ENCODE peak calls at places on chromosome 3, in ten cellular contexts. X is psoas muscle, O is MM.1S, Y is Peyer's patch, Z is colonic mucosa, C is left ventricle myocardium inferior, L is stomach, P is body of pancreas, Q is cardiac muscle cell, R is fibroblast of lung. I is an unnamed sample.
A peak's percentile ranks its signal among the peaks of the same experiment; 100 is the strongest.

GRCh38 chr3:106578911-106579310 is 710.1 kb upstream of the CBLB start:
- DNase-seq in X (no peak), O (no peak), Y (no peak), Z (no peak), C (no peak), L (no peak), P (no peak), Q (no peak), R (peak; percentile 18), I (no peak)

GRCh38 chr3:11288786-11289637 is 16.8 kb downstream of the ATG7 start:
- DNase-seq in X (no peak), O (no peak), Y (no peak), Z (no peak), C (no peak), L (no peak), P (no peak), Q (no peak), R (peak; percentile 94), I (no peak)

GRCh38 chr3:127697531-127698240 is 24.9 kb downstream of the ABTB1 start:
- DNase-seq in X (peak; percentile 83), O (peak; percentile 52), Y (peak; percentile 58), Z (peak; percentile 59), C (peak; percentile 88), L (peak; percentile 80), P (peak; percentile 88), Q (peak; percentile 73), R (peak; percentile 92), I (peak; percentile 25)

GRCh38 chr3:14861031-14861430 is 42.3 kb downstream of the FGD5 start:
- DNase-seq in X (no peak), O (no peak), Y (no peak), Z (no peak), C (no peak), L (no peak), P (no peak), Q (no peak), R (no peak), I (no peak)

GRCh38 chr3:31661286-31661685 is 128.6 kb downstream of the STT3B start:
- DNase-seq in X (no peak), O (no peak), Y (no peak), Z (peak; percentile 34), C (no peak), L (no peak), P (no peak), Q (no peak), R (no peak), I (no peak)

GRCh38 chr3:21551019-21551418 is 200.0 kb downstream of the ZNF385D start:
- DNase-seq in X (no peak), O (no peak), Y (no peak), Z (no peak), C (no peak), L (no peak), P (no peak), Q (peak; percentile 10), R (peak; percentile 28), I (no peak)

GRCh38 chr3:13266651-13267347 is 153.3 kb downstream of the NUP210 start:
- DNase-seq in X (no peak), O (no peak), Y (no peak), Z (no peak), C (no peak), L (no peak), P (no peak), Q (no peak), R (no peak), I (no peak)

GRCh38 chr3:122305818-122306621 is 19.0 kb upstream of the CSTA start:
- DNase-seq in X (no peak), O (no peak), Y (peak; percentile 64), Z (peak; percentile 62), C (no peak), L (peak; percentile 56), P (peak; percentile 67), Q (peak; percentile 64), R (no peak), I (no peak)

GRCh38 chr3:143352850-143353550 is 233.4 kb downstream of the CHST2 start:
- DNase-seq in X (no peak), O (no peak), Y (no peak), Z (no peak), C (no peak), L (no peak), P (no peak), Q (no peak), R (no peak), I (no peak)

GRCh38 chr3:61935819-61936218 is 374.4 kb downstream of the PTPRG start:
- DNase-seq in X (no peak), O (no peak), Y (no peak), Z (peak; percentile 20), C (no peak), L (no peak), P (no peak), Q (no peak), R (no peak), I (no peak)

GRCh38 chr3:126035362-126036050 is 48.4 kb downstream of the SLC41A3 start:
- DNase-seq in X (no peak), O (no peak), Y (no peak), Z (peak; percentile 4), C (no peak), L (no peak), P (no peak), Q (no peak), R (no peak), I (no peak)

GRCh38 chr3:188338081-188338480 is 184.1 kb downstream of the LPP start:
- DNase-seq in X (no peak), O (no peak), Y (no peak), Z (no peak), C (no peak), L (no peak), P (no peak), Q (no peak), R (no peak), I (no peak)

DNA sequence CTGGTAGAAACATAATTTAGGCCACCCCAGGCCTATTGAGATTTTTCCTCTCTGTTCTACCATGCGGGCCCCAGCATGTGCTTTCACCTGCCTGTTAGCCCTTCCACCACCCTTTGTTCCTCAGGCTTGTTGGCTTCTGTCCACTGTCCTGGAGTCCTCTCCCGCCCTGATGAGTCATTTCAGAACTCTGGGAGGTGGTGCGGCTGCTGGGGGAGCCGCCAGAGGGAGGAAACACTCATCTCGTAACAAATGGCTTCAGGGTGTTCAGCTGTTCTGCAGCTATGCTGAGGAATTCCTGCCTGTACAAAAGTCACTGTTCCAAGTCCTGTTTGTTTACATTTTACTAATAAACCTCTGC is 36.3 kb downstream of the LRTM1 start:
- DNase-seq in X (peak; percentile 78), O (no peak), Y (peak; percentile 71), Z (peak; percentile 83), C (peak; percentile 74), L (peak; percentile 64), P (peak; percentile 87), Q (peak; percentile 46), R (peak; percentile 95), I (no peak)
- TF ChIP-seq CTCF in X (peak; percentile 56), O (no peak), Y (peak; percentile 54), Z (peak; percentile 28), C (peak; percentile 70), L (peak; percentile 16), P (peak; percentile 13), Q (peak; percentile 64), R (peak; percentile 50), I (no peak)

GRCh38 chr3:56136514-56136913 is 331.8 kb downstream of the ERC2 start:
- DNase-seq in X (no peak), O (no peak), Y (no peak), Z (no peak), C (no peak), L (no peak), P (no peak), Q (no peak), R (no peak), I (no peak)

GRCh38 chr3:56132762-56133161 is 335.5 kb downstream of the ERC2 start:
- DNase-seq in X (no peak), O (no peak), Y (no peak), Z (no peak), C (no peak), L (no peak), P (no peak), Q (no peak), R (no peak), I (no peak)

GRCh38 chr3:56133423-56133822 is 334.8 kb downstream of the ERC2 start:
- DNase-seq in X (no peak), O (no peak), Y (no peak), Z (no peak), C (no peak), L (no peak), P (no peak), Q (no peak), R (peak; percentile 73), I (no peak)

GRCh38 chr3:56137406-56137805 is 330.9 kb downstream of the ERC2 start:
- DNase-seq in X (no peak), O (no peak), Y (no peak), Z (no peak), C (no peak), L (no peak), P (no peak), Q (no peak), R (peak; percentile 89), I (no peak)

GRCh38 chr3:56135941-56136340 is 332.3 kb downstream of the ERC2 start:
- DNase-seq in X (no peak), O (no peak), Y (no peak), Z (no peak), C (no peak), L (no peak), P (no peak), Q (no peak), R (peak; percentile 72), I (no peak)
- H3K27ac ChIP-seq in X (no peak overlapping the region), O (no peak overlapping the region), Y (no peak overlapping the region), Z (no peak overlapping the region), C (no peak overlapping the region), L (no peak overlapping the region), P (no peak overlapping the region), Q (no peak overlapping the region), R (no peak overlapping the region), I (no peak overlapping the region)

DNA sequence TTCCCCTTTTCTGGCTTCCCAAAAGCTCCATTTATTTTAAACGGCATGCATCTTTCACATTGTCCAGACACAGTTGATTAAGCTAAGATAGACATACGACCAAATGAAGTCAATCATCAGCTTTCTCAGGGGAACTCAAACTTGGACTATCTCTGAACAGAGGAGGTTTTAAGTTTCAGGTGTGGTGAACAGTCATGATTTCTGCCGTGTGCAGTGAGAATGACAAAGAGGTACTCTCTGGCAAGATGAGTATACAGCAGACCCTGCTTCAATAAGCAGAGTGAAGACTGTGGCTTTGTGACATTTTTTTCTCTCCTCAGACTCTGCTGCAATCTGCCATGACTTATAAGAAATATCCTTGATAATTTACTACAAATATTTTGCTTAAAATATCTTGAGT is 307.7 kb downstream of the CNTN6 start:
- DNase-seq in X (no peak), O (no peak), Y (no peak), Z (no peak), C (no peak), L (no peak), P (no peak), Q (no peak), R (no peak), I (no peak)
- H3K9me3 ChIP-seq in X (no peaks in the 10 kb centered on the region), O (no peaks in the 10 kb centered on the region), Y (no peaks in the 10 kb centered on the region), Z (no peaks in the 10 kb centered on the region), C (no peaks in the 10 kb centered on the region), L (no peaks in the 10 kb centered on the region), P (no peaks in the 10 kb centered on the region), Q (no peaks in the 10 kb centered on the region), R (no peaks in the 10 kb centered on the region), I (no peaks in the 10 kb centered on the region)

DNA sequence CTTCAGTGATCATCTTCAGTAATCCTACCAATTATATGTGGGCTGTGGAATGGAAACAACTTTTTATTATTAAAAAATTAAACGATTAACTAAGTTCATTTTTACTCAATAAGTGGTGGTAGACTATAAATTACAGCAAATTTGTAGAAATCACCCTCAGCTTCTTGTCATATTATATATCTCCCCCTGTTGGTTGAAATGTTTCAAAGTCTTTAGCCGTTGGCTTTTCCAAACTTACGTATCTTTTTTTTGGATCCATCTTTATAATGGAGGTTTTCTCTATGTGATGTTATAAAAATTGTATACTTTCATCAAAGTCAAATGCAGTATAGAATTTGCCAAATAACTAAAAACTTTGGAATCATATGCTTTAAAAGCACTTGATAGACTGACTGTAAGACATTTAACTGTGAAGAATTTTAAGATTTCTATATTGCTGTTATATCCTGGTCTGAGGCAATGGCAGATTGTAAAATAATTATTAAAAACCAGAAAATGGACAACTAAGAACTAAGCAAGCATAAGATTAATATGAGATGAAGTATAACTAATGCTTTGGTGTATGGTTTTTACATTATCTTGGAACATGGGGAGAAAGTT is 44.7 kb downstream of the ATP11B start:
- DNase-seq in X (no peak), O (peak; percentile 23), Y (no peak), Z (no peak), C (no peak), L (no peak), P (no peak), Q (peak; percentile 31), R (peak; percentile 62), I (no peak)
- TF ChIP-seq CTCF in X (peak; percentile 56), O (peak; percentile 46), Y (peak; percentile 63), Z (peak; percentile 27), C (peak; percentile 62), L (peak; percentile 35), P (peak; percentile 41), Q (peak; percentile 42), R (peak; percentile 13), I (peak; percentile 66)